ENCODE peak calls at places on chromosomes 1 and 21, in ten cellular contexts. Q is GM12865, Y is brain microvascular endothelial cell, N is uterus, C is hepatocyte, Z is Panc1, F is retinal pigment epithelial cell, U is Peyer's patch, O is endothelial cell of umbilical vein, R is foreskin fibroblast. S is an unnamed sample.

GRCh38 chr21:45578811-45579381 is 36.7 kb upstream of the SLC19A1 start:
- DNase-seq in N (no peak), F (no peak), U (no peak), Y (no peak), Z (no peak), Q (no peak), C (no peak), O (no peak), R (no peak), S (no peak)

GRCh38 chr1:160797861-160798273 is 1.9 kb downstream of the LY9 start:
- DNase-seq in N (no peak), C (no peak), Q (peak; percentile 69), U (peak; percentile 80), Y (no peak), O (no peak), Z (no peak), F (no peak), R (no peak), S (peak; percentile 32)

GRCh38 chr1:174789399-174789798 is 210.3 kb upstream of the CACYBP start:
- DNase-seq in Q (peak; percentile 74), N (no peak), U (no peak), O (no peak), R (peak; percentile 54), C (no peak), F (no peak), Z (no peak), Y (peak; percentile 86), S (no peak)

GRCh38 chr1:246921481-246921880 is 10.3 kb downstream of the AHCTF1 start:
- DNase-seq in C (no peak), R (no peak), Y (no peak), O (no peak), Z (no peak), U (no peak), F (no peak), Q (no peak), N (no peak), S (no peak)

GRCh38 chr1:229221106-229222019 is 49.5 kb upstream of the RAB4A start:
- DNase-seq in R (peak; percentile 58), O (no peak), Q (no peak), F (no peak), N (no peak), Y (peak; percentile 33), Z (peak; percentile 47), C (peak; percentile 88), U (no peak), S (peak; percentile 69)

GRCh38 chr1:49416758-49417157 is 607.0 kb downstream of the AGBL4 start:
- DNase-seq in N (no peak), R (no peak), U (no peak), Y (no peak), Q (no peak), Z (no peak), C (no peak), O (no peak), F (no peak), S (no peak)

GRCh38 chr1:168348146-168348709 is 67.6 kb downstream of the TBX19 start:
- DNase-seq in O (peak; percentile 4), N (no peak), F (no peak), C (no peak), U (no peak), Z (no peak), Y (no peak), Q (peak; percentile 16), R (no peak), S (peak; percentile 13)

GRCh38 chr1:77571642-77572041 is 110.8 kb downstream of the ZZZ3 start:
- DNase-seq in Y (no peak), C (no peak), Q (no peak), R (peak; percentile 36), U (no peak), N (no peak), F (no peak), Z (no peak), O (no peak), S (no peak)

GRCh38 chr1:18110968-18111367 is 3.4 kb downstream of the IGSF21 start:
- DNase-seq in Q (no peak), Z (no peak), F (no peak), U (no peak), N (no peak), R (peak; percentile 7), C (no peak), Y (no peak), O (no peak), S (no peak)

GRCh38 chr21:18161841-18162240 is 82.8 kb upstream of the CHODL start:
- DNase-seq in O (no peak), Q (no peak), Z (no peak), F (no peak), Y (no peak), U (no peak), N (no peak), R (no peak), C (no peak), S (no peak)

GRCh38 chr1:222331340-222331739 is 216.6 kb downstream of the HHIPL2 start:
- DNase-seq in Q (no peak), R (peak; percentile 41), O (no peak), F (peak; percentile 98), U (no peak), N (no peak), Z (no peak), C (peak; percentile 53), Y (peak; percentile 34), S (no peak)

GRCh38 chr1:202241376-202242079 is 47.9 kb downstream of the LGR6 start:
- DNase-seq in C (no peak), Q (no peak), U (no peak), Y (no peak), O (no peak), R (no peak), F (no peak), Z (no peak), N (no peak), S (no peak)

GRCh38 chr1:12573015-12573825 is 44.8 kb downstream of the DHRS3 start:
- DNase-seq in Z (peak; percentile 45), Y (no peak), C (no peak), Q (no peak), U (no peak), F (no peak), N (no peak), O (no peak), R (no peak), S (no peak)

GRCh38 chr1:174051956-174052355 is 29.8 kb upstream of the RC3H1 start:
- DNase-seq in C (no peak), O (no peak), F (no peak), Z (no peak), N (no peak), U (no peak), Y (no peak), R (no peak), Q (no peak), S (peak; percentile 10)

GRCh38 chr1:52053862-52054261 is 1.1 kb downstream of the TXNDC12 start:
- DNase-seq in U (no peak), C (no peak), Z (no peak), O (no peak), F (no peak), Y (no peak), N (no peak), R (no peak), Q (no peak), S (no peak)

GRCh38 chr1:109137959-109138757 is 24.2 kb downstream of the ELAPOR1 start:
- DNase-seq in Y (no peak), F (no peak), C (peak; percentile 45), U (no peak), Q (no peak), Z (no peak), N (no peak), R (no peak), O (no peak), S (peak; percentile 71)

GRCh38 chr21:14677023-14677422 is 130.9 kb upstream of the SAMSN1 start:
- DNase-seq in O (no peak), Y (no peak), F (no peak), Q (no peak), R (no peak), C (no peak), Z (no peak), N (no peak), U (no peak), S (no peak)

GRCh38 chr1:176466514-176466913 is 3.5 kb downstream of the PAPPA2 start:
- DNase-seq in O (no peak), U (no peak), Q (peak; percentile 22), R (no peak), F (peak; percentile 4), C (peak; percentile 41), N (no peak), Y (no peak), Z (peak; percentile 8), S (no peak)

GRCh38 chr1:167219646-167220536 is 795 bp upstream of the POU2F1 start:
- DNase-seq in Q (peak; percentile 93), F (peak; percentile 62), N (peak; percentile 79), R (peak; percentile 78), O (peak; percentile 84), U (peak; percentile 94), Y (peak; percentile 62), Z (no peak), C (peak; percentile 91), S (peak; percentile 98)
- TF ChIP-seq CTCF in Q (no peak), F (no peak), N (no peak), R (no peak), O (no peak), U (peak; percentile 1), Y (peak; percentile 8), Z (no peak), C (peak; percentile 11), S (no peak)

DNA sequence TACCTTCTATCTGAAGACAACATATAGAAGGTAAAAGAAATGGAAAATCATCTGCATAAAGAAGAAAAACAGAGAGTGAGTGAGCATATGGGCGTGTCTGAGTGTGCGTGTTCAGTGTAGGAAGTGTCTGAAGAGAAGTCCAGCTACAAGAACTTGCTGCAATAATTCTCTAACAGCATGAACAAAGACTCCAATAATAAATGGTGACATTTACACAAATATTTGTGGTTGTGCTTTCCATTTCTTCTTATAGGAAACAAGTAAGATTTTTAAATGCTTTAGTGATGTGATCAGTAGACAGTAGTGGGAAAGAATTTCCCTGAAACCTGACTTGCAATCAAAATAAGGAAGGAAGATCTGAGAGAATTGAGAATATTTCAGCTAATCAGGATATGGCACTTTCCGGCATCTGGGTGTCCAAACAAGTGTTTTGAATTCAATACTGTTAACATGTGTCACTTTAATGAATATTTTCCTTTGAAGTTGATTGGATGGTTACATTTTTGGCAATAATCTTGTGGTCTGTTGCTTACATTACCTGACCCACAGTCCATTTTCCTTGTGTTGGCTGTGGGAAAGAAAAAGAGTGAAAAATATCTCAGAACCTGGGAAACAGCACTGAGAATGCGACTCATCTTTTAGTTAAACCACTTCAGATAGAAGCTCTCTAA is 154.0 kb downstream of the TGFB2 start:
- DNase-seq in C (peak; percentile 17), Z (no peak), R (peak; percentile 81), U (no peak), F (no peak), O (peak; percentile 83), N (no peak), Y (peak; percentile 81), Q (no peak), S (no peak)
- H3K4me3 ChIP-seq in C (no peak overlapping the region), Z (peak overlapping the region; percentile 24), R (peak overlapping the region; percentile 58), U (peak overlapping the region; percentile 8), F (no peak overlapping the region), O (peak overlapping the region; percentile 60), N (peak overlapping the region; percentile 5), Y (peak overlapping the region; percentile 43), Q (no peak overlapping the region), S (no peak overlapping the region)

GRCh38 chr1:205810448-205811157 is 2.4 kb downstream of the SLC41A1 start:
- DNase-seq in U (no peak), Q (no peak), C (peak; percentile 35), Z (no peak), F (no peak), Y (peak; percentile 33), O (no peak), N (no peak), R (peak; percentile 32), S (no peak)
- TF ChIP-seq CTCF in U (no peak), Q (no peak), C (peak; percentile 22), Z (peak; percentile 28), F (peak; percentile 44), Y (peak; percentile 70), O (peak; percentile 18), N (no peak), R (peak; percentile 9), S (no peak)

GRCh38 chr1:119675349-119676343 is 27.6 kb upstream of the ZNF697 start:
- DNase-seq in N (peak; percentile 90), Z (peak; percentile 73), R (peak; percentile 94), F (peak; percentile 46), Y (peak; percentile 95), O (peak; percentile 92), Q (peak; percentile 90), U (peak; percentile 69), C (peak; percentile 92), S (peak; percentile 98)
- H3K4me3 ChIP-seq in N (peak overlapping the region; percentile 45), Z (peak overlapping the region; percentile 28), R (peak overlapping the region; percentile 64), F (peak overlapping the region; percentile 55), Y (peak overlapping the region; percentile 48), O (peak overlapping the region; percentile 86), Q (peak overlapping the region; percentile 50), U (peak overlapping the region; percentile 38), C (peak overlapping the region; percentile 28), S (no peak overlapping the region)